ENCODE peak calls at places on chromosomes 2 and 18, in five cellular contexts. One of them, this sample, is unnamed.

GRCh38 chr2:228417966-228418365 is 236.5 kb upstream of the SPHKAP start:
- DNase-seq in gastrocnemius medialis: no peak
- DNase-seq in NB4: no peak
- DNase-seq in Calu3: no peak
- DNase-seq in astrocyte of the cerebellum: peak
- DNase-seq in this sample: no peak

GRCh38 chr18:1062592-1062991 is 157.9 kb downstream of the ADCYAP1 start:
- DNase-seq in astrocyte of the cerebellum: no peak
- DNase-seq in gastrocnemius medialis: no peak
- DNase-seq in Calu3: no peak
- DNase-seq in NB4: no peak
- DNase-seq in this sample: no peak

GRCh38 chr2:98037666-98038339 is 42.1 kb upstream of the TMEM131 start:
- DNase-seq in gastrocnemius medialis: no peak
- DNase-seq in Calu3: no peak
- DNase-seq in astrocyte of the cerebellum: no peak
- DNase-seq in NB4: no peak
- DNase-seq in this sample: no peak

GRCh38 chr2:233803292-233803911 is 25.3 kb downstream of the MROH2A start:
- DNase-seq in gastrocnemius medialis: no peak
- DNase-seq in NB4: no peak
- DNase-seq in Calu3: no peak
- DNase-seq in astrocyte of the cerebellum: no peak
- DNase-seq in this sample: no peak

GRCh38 chr2:226746206-226746800 is 53.3 kb downstream of the IRS1 start:
- DNase-seq in gastrocnemius medialis: no peak
- DNase-seq in NB4: no peak
- DNase-seq in Calu3: no peak
- DNase-seq in astrocyte of the cerebellum: no peak
- DNase-seq in this sample: no peak

GRCh38 chr2:172457606-172458005 is 30.2 kb downstream of the ITGA6 start:
- DNase-seq in gastrocnemius medialis: no peak
- DNase-seq in astrocyte of the cerebellum: no peak
- DNase-seq in Calu3: no peak
- DNase-seq in NB4: no peak
- DNase-seq in this sample: no peak

GRCh38 chr2:230777681-230778080 is 65.0 kb downstream of the CAB39 start:
- DNase-seq in gastrocnemius medialis: no peak
- DNase-seq in NB4: no peak
- DNase-seq in Calu3: no peak
- DNase-seq in astrocyte of the cerebellum: no peak
- DNase-seq in this sample: no peak

GRCh38 chr2:18050001-18050400 is 171.5 kb downstream of the KCNS3 start:
- DNase-seq in gastrocnemius medialis: no peak
- DNase-seq in astrocyte of the cerebellum: no peak
- DNase-seq in NB4: no peak
- DNase-seq in Calu3: no peak
- DNase-seq in this sample: no peak

GRCh38 chr2:63977904-63978303 is 41.3 kb downstream of the VPS54 start:
- DNase-seq in NB4: no peak
- DNase-seq in gastrocnemius medialis: no peak
- DNase-seq in astrocyte of the cerebellum: no peak
- DNase-seq in Calu3: no peak
- DNase-seq in this sample: no peak

GRCh38 chr2:172431428-172431827 is 4.0 kb downstream of the ITGA6 start:
- DNase-seq in Calu3: no peak
- DNase-seq in astrocyte of the cerebellum: no peak
- DNase-seq in gastrocnemius medialis: peak
- DNase-seq in NB4: no peak
- DNase-seq in this sample: no peak

GRCh38 chr2:232672581-232672980 is 24.6 kb upstream of the GIGYF2 start:
- DNase-seq in NB4: peak
- DNase-seq in Calu3: no peak
- DNase-seq in gastrocnemius medialis: no peak
- DNase-seq in astrocyte of the cerebellum: no peak
- DNase-seq in this sample: no peak

GRCh38 chr2:172710584-172711024 is 25.0 kb upstream of the RAPGEF4 start:
- DNase-seq in Calu3: peak
- DNase-seq in astrocyte of the cerebellum: peak
- DNase-seq in NB4: peak
- DNase-seq in gastrocnemius medialis: no peak
- DNase-seq in this sample: peak

GRCh38 chr18:48834421-48835011 is 116.2 kb downstream of the SMAD7 start:
- DNase-seq in astrocyte of the cerebellum: peak
- DNase-seq in gastrocnemius medialis: peak
- DNase-seq in NB4: peak
- DNase-seq in Calu3: peak
- DNase-seq in this sample: peak

GRCh38 chr2:52818958-52819357 is 948.6 kb upstream of the CHAC2 start:
- DNase-seq in astrocyte of the cerebellum: no peak
- DNase-seq in NB4: no peak
- DNase-seq in Calu3: no peak
- DNase-seq in gastrocnemius medialis: no peak
- DNase-seq in this sample: no peak

DNA sequence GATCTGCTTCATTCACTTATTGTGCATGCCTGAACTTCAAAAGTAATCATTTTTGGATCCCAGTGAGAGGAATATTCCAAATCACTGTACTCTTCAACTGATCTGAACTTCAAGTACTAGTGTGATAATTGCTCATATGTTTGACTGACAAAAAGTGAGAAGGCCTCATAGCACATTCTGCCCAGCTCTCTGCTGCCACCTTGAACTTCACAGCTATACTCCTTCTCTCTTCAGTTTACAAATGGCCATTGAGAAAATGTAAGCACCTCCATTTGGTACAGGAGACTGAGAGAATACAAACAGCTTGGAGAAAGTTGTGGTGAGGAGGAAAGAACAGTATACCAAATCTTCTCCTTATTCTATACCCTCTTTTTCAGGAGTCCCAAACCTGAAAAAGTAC is 946.0 kb upstream of the CHAC2 start:
- DNase-seq in NB4: peak
- DNase-seq in gastrocnemius medialis: no peak
- DNase-seq in astrocyte of the cerebellum: no peak
- DNase-seq in Calu3: no peak
- DNase-seq in this sample: no peak
- TF ChIP-seq CTCF in NB4: no peak
- TF ChIP-seq CTCF in gastrocnemius medialis: no peak
- TF ChIP-seq CTCF in astrocyte of the cerebellum: peak
- TF ChIP-seq CTCF in Calu3: no peak
- TF ChIP-seq CTCF in this sample: peak

GRCh38 chr2:129708221-129708967 is 271.1 kb upstream of the RAB6C start:
- DNase-seq in astrocyte of the cerebellum: no peak
- DNase-seq in NB4: no peak
- DNase-seq in gastrocnemius medialis: no peak
- DNase-seq in Calu3: no peak
- DNase-seq in this sample: no peak
- TF ChIP-seq CTCF in astrocyte of the cerebellum: no peak
- TF ChIP-seq CTCF in NB4: peak
- TF ChIP-seq CTCF in gastrocnemius medialis: no peak
- TF ChIP-seq CTCF in Calu3: no peak
- TF ChIP-seq CTCF in this sample: no peak

GRCh38 chr18:79938196-79938595 is 13.3 kb downstream of the SLC66A2 start:
- DNase-seq in Calu3: no peak
- DNase-seq in gastrocnemius medialis: peak
- DNase-seq in NB4: no peak
- DNase-seq in astrocyte of the cerebellum: no peak
- DNase-seq in this sample: no peak

GRCh38 chr18:79936641-79937040 is 14.8 kb downstream of the SLC66A2 start:
- DNase-seq in astrocyte of the cerebellum: no peak
- DNase-seq in Calu3: no peak
- DNase-seq in NB4: no peak
- DNase-seq in gastrocnemius medialis: peak
- DNase-seq in this sample: no peak

GRCh38 chr18:79935925-79936324 is 15.5 kb downstream of the SLC66A2 start:
- DNase-seq in NB4: no peak
- DNase-seq in gastrocnemius medialis: peak
- DNase-seq in astrocyte of the cerebellum: no peak
- DNase-seq in Calu3: no peak
- DNase-seq in this sample: no peak

GRCh38 chr18:79935499-79935898 is 16.0 kb downstream of the SLC66A2 start:
- DNase-seq in gastrocnemius medialis: peak
- DNase-seq in Calu3: no peak
- DNase-seq in astrocyte of the cerebellum: no peak
- DNase-seq in NB4: no peak
- DNase-seq in this sample: no peak

GRCh38 chr18:79937103-79937860 is 14.2 kb downstream of the SLC66A2 start:
- DNase-seq in astrocyte of the cerebellum: no peak
- DNase-seq in gastrocnemius medialis: peak
- DNase-seq in NB4: no peak
- DNase-seq in Calu3: no peak
- DNase-seq in this sample: no peak
- TF ChIP-seq CTCF in astrocyte of the cerebellum: no peak
- TF ChIP-seq CTCF in gastrocnemius medialis: no peak
- TF ChIP-seq CTCF in NB4: no peak
- TF ChIP-seq CTCF in Calu3: no peak
- TF ChIP-seq CTCF in this sample: no peak

DNA sequence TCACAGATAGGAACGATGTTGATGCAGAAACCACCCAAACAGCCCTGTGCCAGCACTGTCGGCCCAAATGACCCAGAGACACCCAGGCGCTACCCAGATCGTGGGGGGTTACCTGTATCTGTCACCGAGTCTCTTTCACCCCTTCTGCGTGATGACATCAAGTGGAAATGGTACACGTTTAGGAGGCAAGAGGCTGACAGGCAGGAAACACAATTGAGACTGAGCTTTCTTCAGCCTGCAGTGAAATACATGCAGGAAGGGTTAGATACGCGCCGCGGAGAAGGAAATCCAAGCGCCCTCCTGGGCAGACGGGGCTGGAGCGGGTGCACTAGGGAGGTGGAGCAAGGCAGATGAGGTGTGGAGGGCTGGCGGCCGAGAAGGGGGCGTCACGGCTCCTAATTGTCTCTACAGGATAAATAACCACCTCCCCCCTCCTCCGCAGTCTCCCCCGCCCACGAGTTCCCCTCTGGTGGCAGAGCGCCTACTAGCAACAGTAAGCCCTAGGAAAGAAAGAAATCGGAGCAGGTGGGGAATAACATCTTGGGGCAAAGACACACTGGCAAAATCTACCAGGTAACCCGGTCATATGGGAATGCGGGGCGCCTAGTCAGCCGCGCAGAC is at the start of gene RNF152:
- DNase-seq in Calu3: no peak
- DNase-seq in NB4: no peak
- DNase-seq in astrocyte of the cerebellum: no peak
- DNase-seq in gastrocnemius medialis: no peak
- DNase-seq in this sample: no peak
- TF ChIP-seq CTCF in Calu3: no peak
- TF ChIP-seq CTCF in NB4: no peak
- TF ChIP-seq CTCF in astrocyte of the cerebellum: peak
- TF ChIP-seq CTCF in gastrocnemius medialis: no peak
- TF ChIP-seq CTCF in this sample: peak

DNA sequence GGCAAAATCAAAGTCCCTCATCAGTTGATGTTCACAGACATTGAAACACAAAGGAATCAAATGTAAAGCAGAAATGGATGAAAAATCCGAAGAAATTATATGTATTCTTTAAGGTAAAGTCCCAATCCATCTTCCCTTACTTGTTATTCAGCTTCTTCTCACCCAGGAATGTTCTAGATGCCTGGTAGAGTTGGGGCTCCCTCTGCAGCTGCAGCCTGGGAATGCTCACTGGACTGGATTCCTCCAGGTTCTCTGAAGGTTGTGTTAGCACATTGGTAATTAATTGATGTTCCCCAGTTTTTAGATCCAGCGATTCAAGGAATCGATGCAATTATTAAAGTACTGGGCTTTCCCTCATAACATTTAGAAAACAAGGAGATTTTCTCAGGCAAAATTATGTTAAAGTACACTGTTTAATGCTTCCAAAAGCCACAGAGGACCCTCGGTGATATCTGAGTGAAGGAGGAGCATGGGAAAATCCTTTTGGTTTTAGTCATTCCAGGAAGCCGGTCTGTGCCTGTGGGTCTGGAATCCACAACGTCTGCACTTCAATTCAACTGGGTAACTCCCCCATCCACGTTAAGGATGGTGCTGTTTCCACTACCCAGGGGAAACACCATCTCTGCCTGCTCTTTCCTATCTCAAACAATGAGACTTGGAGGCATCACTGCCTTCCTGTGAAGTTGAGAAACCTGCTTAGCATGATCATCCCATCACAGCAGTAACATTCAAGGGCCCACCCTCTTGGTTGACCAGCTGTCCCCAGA is 22.0 kb downstream of the NTSR2 start:
- DNase-seq in gastrocnemius medialis: no peak
- DNase-seq in NB4: no peak
- DNase-seq in astrocyte of the cerebellum: no peak
- DNase-seq in Calu3: no peak
- DNase-seq in this sample: no peak
- TF ChIP-seq CTCF in gastrocnemius medialis: no peak
- TF ChIP-seq CTCF in NB4: no peak
- TF ChIP-seq CTCF in astrocyte of the cerebellum: peak
- TF ChIP-seq CTCF in Calu3: no peak
- TF ChIP-seq CTCF in this sample: peak

DNA sequence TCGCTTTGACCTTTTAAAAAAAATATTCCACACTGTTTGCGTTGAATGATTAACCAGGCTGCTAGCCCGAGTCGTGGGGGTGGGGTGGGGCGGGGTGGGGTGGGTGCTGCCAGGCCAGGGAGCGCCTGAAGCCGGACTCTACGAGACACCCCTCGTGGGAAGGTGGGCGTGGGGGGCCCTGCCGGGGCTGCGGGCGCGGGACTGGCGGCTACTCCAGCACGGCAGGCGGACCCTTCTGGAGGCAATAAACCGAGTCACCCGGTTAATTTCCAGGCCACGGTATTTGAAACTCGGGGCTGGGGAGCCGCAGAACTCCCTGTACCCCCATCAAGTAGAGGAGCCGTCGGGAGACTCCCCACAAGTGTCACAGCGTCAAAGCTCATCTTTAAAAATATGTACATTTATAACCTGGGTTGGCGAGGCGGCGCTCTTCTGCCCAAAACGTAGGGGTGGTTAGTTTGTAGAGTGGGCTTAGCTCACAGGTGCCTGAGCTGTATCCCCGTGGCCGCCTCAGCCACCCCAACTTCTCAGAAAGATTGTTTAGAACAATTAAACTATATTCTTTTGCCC is 1.2 kb downstream of the B3GNT2 start:
- DNase-seq in astrocyte of the cerebellum: no peak
- DNase-seq in Calu3: peak
- DNase-seq in gastrocnemius medialis: no peak
- DNase-seq in NB4: peak
- DNase-seq in this sample: no peak
- TF ChIP-seq CTCF in astrocyte of the cerebellum: no peak
- TF ChIP-seq CTCF in Calu3: no peak
- TF ChIP-seq CTCF in gastrocnemius medialis: no peak
- TF ChIP-seq CTCF in NB4: peak
- TF ChIP-seq CTCF in this sample: peak

DNA sequence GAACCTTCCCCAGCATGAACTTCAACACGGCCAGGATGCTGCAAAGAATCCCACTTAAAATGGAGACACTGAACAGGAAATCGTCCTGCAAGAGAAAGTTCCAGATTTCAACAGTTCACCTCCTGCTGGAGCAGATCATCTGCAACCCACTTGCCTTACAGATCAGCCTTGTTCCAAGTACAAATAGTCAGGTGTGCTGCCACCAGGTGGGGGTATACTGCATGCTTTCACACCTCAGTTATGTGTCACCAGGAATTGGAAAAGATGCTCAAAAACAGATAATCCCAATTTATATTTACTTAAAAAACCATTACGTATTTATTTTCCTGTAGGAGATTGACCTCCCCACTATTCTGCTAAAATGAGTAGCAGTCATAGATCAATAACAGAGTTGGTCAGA is 212.3 kb downstream of the MGAT5 start:
- DNase-seq in Calu3: peak
- DNase-seq in gastrocnemius medialis: no peak
- DNase-seq in NB4: no peak
- DNase-seq in astrocyte of the cerebellum: no peak
- DNase-seq in this sample: no peak
- TF ChIP-seq CTCF in Calu3: no peak
- TF ChIP-seq CTCF in gastrocnemius medialis: no peak
- TF ChIP-seq CTCF in NB4: no peak
- TF ChIP-seq CTCF in astrocyte of the cerebellum: peak
- TF ChIP-seq CTCF in this sample: peak

This sample was measured in retinal pigment epithelial cell.